ENCODE peak calls at places on chromosomes 7 and 10, in five cellular contexts. One of them, this sample, is unnamed.
A peak's percentile ranks its signal among the peaks of the same experiment; 100 is the strongest.

GRCh38 chr7:90876701-90877100 is 280.6 kb downstream of the CDK14 start:
- DNase-seq in uterus: no peak
- DNase-seq in IMR-90: no peak
- DNase-seq in breast epithelium: no peak
- DNase-seq in glutamatergic neuron: no peak
- DNase-seq in this sample: no peak

GRCh38 chr7:135334830-135335543 is 101.3 kb downstream of the STRA8 start:
- DNase-seq in uterus: no peak
- DNase-seq in IMR-90: no peak
- DNase-seq in breast epithelium: no peak
- DNase-seq in glutamatergic neuron: no peak
- DNase-seq in this sample: no peak

GRCh38 chr10:17290226-17290625 is 62.2 kb downstream of the VIM start:
- DNase-seq in uterus: no peak
- DNase-seq in IMR-90: peak; percentile 8
- DNase-seq in breast epithelium: no peak
- DNase-seq in glutamatergic neuron: no peak
- DNase-seq in this sample: peak; percentile 16

GRCh38 chr10:22340362-22341189 is 4.7 kb upstream of the SPAG6 start:
- DNase-seq in uterus: peak; percentile 60
- DNase-seq in IMR-90: peak; percentile 82
- DNase-seq in breast epithelium: no peak
- DNase-seq in glutamatergic neuron: peak; percentile 61
- DNase-seq in this sample: peak; percentile 83

GRCh38 chr7:50793115-50793946 is 10.6 kb upstream of the GRB10 start:
- DNase-seq in uterus: peak; percentile 67
- DNase-seq in IMR-90: peak; percentile 36
- DNase-seq in breast epithelium: no peak
- DNase-seq in glutamatergic neuron: peak; percentile 70
- DNase-seq in this sample: no peak

GRCh38 chr7:92763636-92764423 is 72.5 kb downstream of the CDK6 start:
- DNase-seq in uterus: no peak
- DNase-seq in IMR-90: peak; percentile 81
- DNase-seq in breast epithelium: no peak
- DNase-seq in glutamatergic neuron: no peak
- DNase-seq in this sample: no peak

GRCh38 chr7:4753610-4754432 is 21.6 kb upstream of the AP5Z1 start:
- DNase-seq in uterus: peak; percentile 80
- DNase-seq in IMR-90: peak; percentile 34
- DNase-seq in breast epithelium: peak; percentile 57
- DNase-seq in glutamatergic neuron: peak; percentile 89
- DNase-seq in this sample: peak; percentile 90

GRCh38 chr7:79453558-79454324 is at the start of gene MAGI2:
- DNase-seq in uterus: peak; percentile 84
- DNase-seq in IMR-90: peak; percentile 84
- DNase-seq in breast epithelium: peak; percentile 67
- DNase-seq in glutamatergic neuron: peak; percentile 70
- DNase-seq in this sample: peak; percentile 13

GRCh38 chr10:46234026-46234425 is 52.8 kb upstream of the ANTXRL start:
- DNase-seq in uterus: peak; percentile 3
- DNase-seq in IMR-90: no peak
- DNase-seq in breast epithelium: no peak
- DNase-seq in glutamatergic neuron: no peak
- DNase-seq in this sample: no peak

GRCh38 chr10:89783406-89783805 is 82.0 kb downstream of the KIF20B start:
- DNase-seq in uterus: no peak
- DNase-seq in IMR-90: peak; percentile 42
- DNase-seq in breast epithelium: no peak
- DNase-seq in glutamatergic neuron: no peak
- DNase-seq in this sample: no peak

GRCh38 chr7:5597772-5598171 is 174.1 kb upstream of the TNRC18 start:
- DNase-seq in uterus: no peak
- DNase-seq in IMR-90: no peak
- DNase-seq in breast epithelium: no peak
- DNase-seq in glutamatergic neuron: no peak
- DNase-seq in this sample: no peak

GRCh38 chr7:31075006-31075405 is 22.9 kb downstream of the ADCYAP1R1 start:
- DNase-seq in uterus: no peak
- DNase-seq in IMR-90: no peak
- DNase-seq in breast epithelium: no peak
- DNase-seq in glutamatergic neuron: no peak
- DNase-seq in this sample: no peak

GRCh38 chr10:132397671-132398565 is 918 bp downstream of the PWWP2B start:
- DNase-seq in uterus: peak; percentile 63
- DNase-seq in IMR-90: peak; percentile 47
- DNase-seq in breast epithelium: no peak
- DNase-seq in glutamatergic neuron: peak; percentile 75
- DNase-seq in this sample: no peak

GRCh38 chr10:13470270-13470669 is 58.5 kb downstream of the BEND7 start:
- DNase-seq in uterus: no peak
- DNase-seq in IMR-90: no peak
- DNase-seq in breast epithelium: no peak
- DNase-seq in glutamatergic neuron: no peak
- DNase-seq in this sample: no peak
- TF ChIP-seq CTCF in uterus: no peak
- TF ChIP-seq CTCF in IMR-90: no peak
- TF ChIP-seq CTCF in breast epithelium: no peak
- TF ChIP-seq CTCF in glutamatergic neuron: peak; percentile 40
- TF ChIP-seq CTCF in this sample: peak; percentile 7

GRCh38 chr10:79068562-79069324 is at the start of gene ZMIZ1:
- DNase-seq in uterus: peak; percentile 93
- DNase-seq in IMR-90: peak; percentile 93
- DNase-seq in breast epithelium: peak; percentile 89
- DNase-seq in glutamatergic neuron: peak; percentile 86
- DNase-seq in this sample: peak; percentile 96
- TF ChIP-seq CTCF in uterus: no peak
- TF ChIP-seq CTCF in IMR-90: peak; percentile 39
- TF ChIP-seq CTCF in breast epithelium: no peak
- TF ChIP-seq CTCF in glutamatergic neuron: no peak
- TF ChIP-seq CTCF in this sample: peak; percentile 51

DNA sequence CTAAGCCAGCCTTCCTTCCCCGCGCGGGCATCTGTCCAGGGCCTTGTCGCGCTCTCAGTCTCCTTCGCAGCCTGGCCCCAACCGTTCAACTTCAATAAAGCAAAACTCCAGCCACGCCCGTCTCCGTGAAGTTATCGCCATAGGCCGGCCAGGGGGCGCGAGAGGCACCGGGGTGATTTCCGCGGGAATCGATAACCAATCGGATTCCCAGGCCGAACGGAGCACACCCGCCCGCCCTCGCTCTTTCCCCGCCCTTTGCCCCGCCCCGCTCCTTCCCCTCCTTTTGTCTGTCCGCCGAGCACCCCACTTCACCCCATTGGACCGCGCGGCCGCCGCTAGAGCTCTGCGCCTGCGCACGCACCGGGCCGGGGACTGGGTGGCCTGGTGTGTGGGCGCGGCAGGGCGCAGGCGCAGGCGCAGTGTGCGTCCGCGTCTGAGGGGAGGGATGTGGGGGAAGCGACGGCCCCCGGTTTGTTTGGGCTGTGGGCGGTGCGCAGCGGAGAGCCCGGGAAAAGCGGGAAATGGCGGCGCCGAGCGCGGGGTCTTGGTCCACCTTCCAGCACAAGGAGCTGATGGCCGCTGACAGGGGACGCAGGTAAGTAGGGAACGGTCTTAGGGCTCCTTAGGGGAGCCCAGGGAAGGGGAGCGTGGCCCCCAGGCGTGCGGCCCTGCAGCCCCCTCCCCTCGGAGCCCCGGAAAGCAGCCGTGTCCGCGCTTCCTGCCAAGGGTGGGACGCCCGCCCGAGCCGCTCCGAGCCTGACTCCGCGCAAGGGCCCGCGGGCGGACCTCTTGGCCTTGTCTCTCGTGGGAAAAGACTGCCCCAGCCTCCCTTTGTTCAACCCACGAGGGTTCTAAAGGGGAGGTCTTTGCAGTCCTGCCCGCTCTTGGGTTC is at the start of gene CASP2:
- DNase-seq in uterus: peak; percentile 97
- DNase-seq in IMR-90: peak; percentile 94
- DNase-seq in breast epithelium: peak; percentile 97
- DNase-seq in glutamatergic neuron: peak; percentile 99
- DNase-seq in this sample: peak; percentile 99
- TF ChIP-seq CTCF in uterus: peak; percentile 19
- TF ChIP-seq CTCF in IMR-90: peak; percentile 38
- TF ChIP-seq CTCF in breast epithelium: no peak
- TF ChIP-seq CTCF in glutamatergic neuron: peak; percentile 36
- TF ChIP-seq CTCF in this sample: peak; percentile 49

DNA sequence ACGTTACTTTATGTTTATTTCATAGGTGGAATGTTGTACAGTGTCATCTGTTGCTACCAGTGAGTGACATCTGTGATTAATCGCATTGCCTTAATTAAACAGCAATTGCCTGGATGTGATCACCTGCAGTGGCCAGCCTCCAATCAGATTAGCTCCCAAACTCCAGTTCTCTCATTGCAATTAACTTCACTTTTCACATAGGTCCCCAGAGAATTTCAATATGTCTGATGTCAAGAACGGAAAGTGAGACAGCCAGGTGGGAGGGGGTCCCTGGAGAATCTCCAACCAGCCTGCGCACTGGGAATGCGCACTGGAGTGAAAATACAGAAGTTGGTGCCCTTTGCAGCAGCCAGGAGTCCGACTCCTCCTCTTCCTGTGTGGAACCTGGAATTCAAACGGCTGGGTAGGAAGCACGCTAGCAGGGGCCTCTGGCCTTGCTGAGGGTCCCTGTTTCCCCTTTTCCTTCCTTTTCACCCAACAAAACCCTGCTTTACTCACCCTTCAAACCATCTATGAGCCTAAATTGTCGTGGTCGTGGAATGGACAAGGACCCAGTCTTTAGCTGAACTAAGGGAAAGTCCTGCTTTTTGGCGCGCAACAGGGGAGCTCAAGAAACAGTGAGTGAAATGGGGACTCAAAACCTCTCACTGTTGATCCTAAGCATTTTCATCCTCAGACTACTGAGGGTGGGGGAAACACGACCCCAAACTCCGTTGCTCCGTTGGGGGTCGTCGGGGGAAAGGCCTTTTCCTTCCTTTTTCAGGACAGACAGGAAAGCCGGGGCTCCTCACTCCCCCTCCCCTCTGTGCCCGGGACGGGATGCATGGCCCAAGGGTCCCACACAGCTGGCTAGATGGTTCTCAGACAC is 1355.5 kb upstream of the LRRTM3 start:
- DNase-seq in uterus: no peak
- DNase-seq in IMR-90: peak; percentile 16
- DNase-seq in breast epithelium: peak; percentile 19
- DNase-seq in glutamatergic neuron: peak; percentile 52
- DNase-seq in this sample: no peak
- TF ChIP-seq CTCF in uterus: no peak
- TF ChIP-seq CTCF in IMR-90: no peak
- TF ChIP-seq CTCF in breast epithelium: no peak
- TF ChIP-seq CTCF in glutamatergic neuron: no peak
- TF ChIP-seq CTCF in this sample: no peak

GRCh38 chr7:76380623-76380966 is 21.8 kb upstream of the YWHAG start:
- DNase-seq in uterus: peak; percentile 47
- DNase-seq in IMR-90: no peak
- DNase-seq in breast epithelium: no peak
- DNase-seq in glutamatergic neuron: no peak
- DNase-seq in this sample: no peak

GRCh38 chr7:76383089-76383944 is 24.5 kb upstream of the YWHAG start:
- DNase-seq in uterus: no peak
- DNase-seq in IMR-90: no peak
- DNase-seq in breast epithelium: no peak
- DNase-seq in glutamatergic neuron: no peak
- DNase-seq in this sample: no peak

GRCh38 chr7:76386691-76387260 is 22.7 kb downstream of the SSC4D start:
- DNase-seq in uterus: no peak
- DNase-seq in IMR-90: peak; percentile 54
- DNase-seq in breast epithelium: no peak
- DNase-seq in glutamatergic neuron: no peak
- DNase-seq in this sample: no peak

GRCh38 chr7:76377186-76377918 is 18.6 kb upstream of the YWHAG start:
- DNase-seq in uterus: no peak
- DNase-seq in IMR-90: peak; percentile 36
- DNase-seq in breast epithelium: no peak
- DNase-seq in glutamatergic neuron: no peak
- DNase-seq in this sample: no peak

DNA sequence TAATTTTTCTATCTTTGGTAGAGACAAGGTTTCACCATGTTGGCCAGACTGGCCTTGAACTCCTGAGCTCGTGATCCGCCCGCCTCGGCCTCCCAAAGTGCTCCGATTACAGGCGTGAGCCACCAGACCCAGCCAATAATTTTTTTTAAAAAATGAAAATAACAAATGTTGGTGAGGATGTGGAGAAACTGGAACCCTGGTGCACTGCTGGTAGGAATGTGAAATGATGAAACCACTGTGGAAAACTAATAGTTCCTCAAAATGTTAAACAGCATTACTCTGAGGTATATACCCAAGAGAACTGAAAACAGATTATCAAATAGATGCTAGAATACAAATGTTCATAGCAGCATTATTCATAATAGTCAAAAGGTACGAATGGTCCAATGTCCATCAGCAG is 23.0 kb upstream of the YWHAG start:
- DNase-seq in uterus: no peak
- DNase-seq in IMR-90: no peak
- DNase-seq in breast epithelium: no peak
- DNase-seq in glutamatergic neuron: no peak
- DNase-seq in this sample: no peak
- TF ChIP-seq CTCF in uterus: no peak
- TF ChIP-seq CTCF in IMR-90: peak; percentile 12
- TF ChIP-seq CTCF in breast epithelium: no peak
- TF ChIP-seq CTCF in glutamatergic neuron: no peak
- TF ChIP-seq CTCF in this sample: no peak

DNA sequence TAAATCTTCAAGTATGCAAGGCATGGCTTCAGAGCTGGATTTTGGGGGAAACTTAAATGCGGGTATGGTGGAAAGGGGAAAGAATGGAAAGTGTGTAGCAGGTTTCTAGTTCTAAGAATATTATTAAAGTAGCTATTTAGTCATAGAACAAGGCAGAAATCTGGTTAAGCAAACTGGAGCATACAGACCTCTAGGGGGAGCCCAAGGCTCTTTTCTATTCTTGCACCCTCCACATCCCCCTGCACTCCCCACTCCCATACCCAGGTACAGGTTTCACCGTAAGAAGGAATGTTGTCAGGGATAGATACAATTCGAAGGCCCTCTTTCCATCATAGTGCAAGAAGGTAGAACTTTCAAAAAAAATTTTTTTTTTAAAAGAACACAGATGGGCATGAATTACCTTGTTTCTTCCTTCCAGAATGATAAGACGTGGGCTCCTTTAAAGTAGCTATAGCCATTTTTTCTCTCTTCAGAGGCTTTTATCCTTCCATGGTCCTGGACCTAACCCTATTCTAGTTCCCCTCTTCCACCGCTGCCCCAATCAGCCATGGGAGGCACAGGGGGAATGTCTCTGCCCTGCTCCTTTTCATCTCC is 41.5 kb upstream of the SMIM30 start:
- DNase-seq in uterus: no peak
- DNase-seq in IMR-90: peak; percentile 45
- DNase-seq in breast epithelium: no peak
- DNase-seq in glutamatergic neuron: peak; percentile 16
- DNase-seq in this sample: peak; percentile 25
- TF ChIP-seq CTCF in uterus: no peak
- TF ChIP-seq CTCF in IMR-90: peak; percentile 74
- TF ChIP-seq CTCF in breast epithelium: no peak
- TF ChIP-seq CTCF in glutamatergic neuron: peak; percentile 73
- TF ChIP-seq CTCF in this sample: peak; percentile 63

DNA sequence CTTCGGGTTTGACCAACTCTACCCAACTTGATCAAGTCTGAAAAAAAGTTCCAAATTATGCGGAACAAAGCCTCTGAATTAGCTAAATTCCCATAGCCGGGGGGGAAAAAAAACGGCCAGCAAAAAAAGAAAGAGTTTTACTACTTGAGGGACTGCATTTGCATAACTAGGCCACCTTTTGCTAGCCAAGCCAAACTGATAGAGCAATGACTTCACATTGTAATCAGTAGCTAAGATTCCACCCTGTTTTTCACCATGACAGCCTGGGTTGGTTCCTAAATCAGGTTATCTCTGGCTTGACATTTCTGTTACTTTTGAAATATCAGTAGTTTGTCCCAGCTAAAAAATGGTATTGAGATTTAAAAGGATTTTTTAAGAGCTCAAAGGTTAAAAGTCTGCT is 31.4 kb upstream of the CREB3L2 start:
- DNase-seq in uterus: no peak
- DNase-seq in IMR-90: no peak
- DNase-seq in breast epithelium: no peak
- DNase-seq in glutamatergic neuron: no peak
- DNase-seq in this sample: no peak
- TF ChIP-seq CTCF in uterus: no peak
- TF ChIP-seq CTCF in IMR-90: no peak
- TF ChIP-seq CTCF in breast epithelium: no peak
- TF ChIP-seq CTCF in glutamatergic neuron: no peak
- TF ChIP-seq CTCF in this sample: no peak

This sample was measured in GM13977.